ENCODE peak calls at places on chromosomes 6 and 20, in ten cellular contexts. M, C, U, W, E, A, V, J, D and K are unnamed samples.

GRCh38 chr6:71410164-71410566 is 121.6 kb downstream of the OGFRL1 start:
- DNase-seq in M (no peak), C (no peak), U (no peak), W (no peak), E (no peak), A (no peak), V (no peak), J (no peak), D (no peak), K (no peak)

GRCh38 chr6:11650711-11651110 is 113.2 kb downstream of the TMEM170B start:
- DNase-seq in M (no peak), C (no peak), U (no peak), W (no peak), E (no peak), A (no peak), V (no peak), J (no peak), D (no peak), K (no peak)

GRCh38 chr20:57211949-57212889 is 54.2 kb downstream of the BMP7 start:
- DNase-seq in M (peak), C (peak), U (peak), W (peak), E (peak), A (peak), V (peak), J (peak), D (peak), K (no peak)

GRCh38 chr6:33926451-33926850 is 122.6 kb upstream of the MLN start:
- DNase-seq in M (no peak), C (no peak), U (no peak), W (peak), E (no peak), A (peak), V (no peak), J (peak), D (no peak), K (peak)

GRCh38 chr6:77715588-77715987 is 62.7 kb downstream of the MEI4 start:
- DNase-seq in M (no peak), C (no peak), U (no peak), W (no peak), E (no peak), A (no peak), V (no peak), J (no peak), D (no peak), K (no peak)

GRCh38 chr6:46419576-46420002 is 71.7 kb downstream of the RCAN2 start:
- DNase-seq in M (peak), C (peak), U (peak), W (peak), E (peak), A (peak), V (no peak), J (peak), D (peak), K (peak)

GRCh38 chr20:641516-641913 is 11.5 kb downstream of the SRXN1 start:
- DNase-seq in M (no peak), C (no peak), U (no peak), W (no peak), E (peak), A (no peak), V (no peak), J (peak), D (no peak), K (no peak)

GRCh38 chr6:112282217-112282616 is 27.9 kb upstream of the LAMA4 start:
- DNase-seq in M (peak), C (no peak), U (peak), W (peak), E (no peak), A (no peak), V (no peak), J (no peak), D (no peak), K (no peak)

GRCh38 chr6:112195166-112195565 is 59.2 kb downstream of the LAMA4 start:
- DNase-seq in M (no peak), C (no peak), U (no peak), W (no peak), E (no peak), A (no peak), V (no peak), J (no peak), D (no peak), K (no peak)

GRCh38 chr6:131761061-131761761 is 46.6 kb upstream of the ENPP1 start:
- DNase-seq in M (no peak), C (no peak), U (no peak), W (peak), E (no peak), A (no peak), V (no peak), J (no peak), D (no peak), K (no peak)

GRCh38 chr6:14149053-14149746 is 31.6 kb downstream of the CD83 start:
- DNase-seq in M (no peak), C (no peak), U (no peak), W (no peak), E (no peak), A (no peak), V (no peak), J (no peak), D (no peak), K (no peak)

GRCh38 chr6:11806561-11807317 is 28.1 kb upstream of the ADTRP start:
- DNase-seq in M (no peak), C (no peak), U (no peak), W (no peak), E (no peak), A (no peak), V (no peak), J (no peak), D (no peak), K (no peak)

GRCh38 chr6:41277644-41278043 is 8.8 kb downstream of the TREM1 start:
- DNase-seq in M (no peak), C (no peak), U (no peak), W (no peak), E (no peak), A (no peak), V (no peak), J (no peak), D (no peak), K (no peak)

GRCh38 chr6:21987501-21987957 is 309.3 kb downstream of the PRL start:
- DNase-seq in M (peak), C (peak), U (peak), W (peak), E (peak), A (peak), V (peak), J (no peak), D (peak), K (no peak)

GRCh38 chr20:60078351-60079250 is 120.4 kb downstream of the CDH26 start:
- DNase-seq in M (no peak), C (no peak), U (peak), W (no peak), E (no peak), A (no peak), V (peak), J (no peak), D (no peak), K (no peak)

GRCh38 chr6:42704937-42705374 is 17.4 kb downstream of the PRPH2 start:
- DNase-seq in M (no peak), C (peak), U (no peak), W (no peak), E (no peak), A (no peak), V (no peak), J (no peak), D (no peak), K (no peak)

GRCh38 chr6:112331306-112331705 is 15.8 kb upstream of the RFPL4B start:
- DNase-seq in M (no peak), C (no peak), U (no peak), W (no peak), E (no peak), A (no peak), V (no peak), J (no peak), D (no peak), K (no peak)

GRCh38 chr6:15253107-15254073 is 7.5 kb downstream of the JARID2 start:
- DNase-seq in M (no peak), C (no peak), U (no peak), W (no peak), E (no peak), A (no peak), V (no peak), J (no peak), D (no peak), K (no peak)

GRCh38 chr6:148905111-148905870 is 158.5 kb downstream of the UST start:
- DNase-seq in M (no peak), C (no peak), U (no peak), W (no peak), E (no peak), A (no peak), V (no peak), J (no peak), D (no peak), K (no peak)

GRCh38 chr6:40545954-40546353 is 41.2 kb downstream of the LRFN2 start:
- DNase-seq in M (no peak), C (no peak), U (peak), W (no peak), E (no peak), A (no peak), V (no peak), J (no peak), D (no peak), K (no peak)

GRCh38 chr6:3165631-3166534 is 8.5 kb upstream of the TUBB2A start:
- DNase-seq in M (no peak), C (no peak), U (no peak), W (no peak), E (peak), A (no peak), V (no peak), J (no peak), D (no peak), K (peak)

GRCh38 chr6:117371492-117371891 is 54.2 kb downstream of the ROS1 start:
- DNase-seq in M (no peak), C (no peak), U (no peak), W (no peak), E (no peak), A (no peak), V (no peak), J (no peak), D (no peak), K (no peak)

GRCh38 chr6:22071655-22072054 is 225.2 kb downstream of the PRL start:
- DNase-seq in M (peak), C (peak), U (peak), W (peak), E (no peak), A (no peak), V (no peak), J (no peak), D (peak), K (no peak)

GRCh38 chr20:51335329-51335841 is 207.1 kb downstream of the NFATC2 start:
- DNase-seq in M (no peak), C (no peak), U (no peak), W (peak), E (no peak), A (no peak), V (no peak), J (peak), D (no peak), K (no peak)

GRCh38 chr6:157944983-157945931 is 36.4 kb upstream of the SYNJ2 start:
- DNase-seq in M (no peak), C (no peak), U (no peak), W (no peak), E (no peak), A (no peak), V (no peak), J (no peak), D (no peak), K (no peak)

GRCh38 chr6:107574856-107575255 is 84.9 kb downstream of the SOBP start:
- DNase-seq in M (no peak), C (no peak), U (no peak), W (no peak), E (no peak), A (no peak), V (no peak), J (no peak), D (no peak), K (no peak)

GRCh38 chr20:24662286-24662685 is 192.9 kb downstream of the SYNDIG1 start:
- DNase-seq in M (no peak), C (no peak), U (no peak), W (no peak), E (no peak), A (no peak), V (no peak), J (no peak), D (no peak), K (no peak)

DNA sequence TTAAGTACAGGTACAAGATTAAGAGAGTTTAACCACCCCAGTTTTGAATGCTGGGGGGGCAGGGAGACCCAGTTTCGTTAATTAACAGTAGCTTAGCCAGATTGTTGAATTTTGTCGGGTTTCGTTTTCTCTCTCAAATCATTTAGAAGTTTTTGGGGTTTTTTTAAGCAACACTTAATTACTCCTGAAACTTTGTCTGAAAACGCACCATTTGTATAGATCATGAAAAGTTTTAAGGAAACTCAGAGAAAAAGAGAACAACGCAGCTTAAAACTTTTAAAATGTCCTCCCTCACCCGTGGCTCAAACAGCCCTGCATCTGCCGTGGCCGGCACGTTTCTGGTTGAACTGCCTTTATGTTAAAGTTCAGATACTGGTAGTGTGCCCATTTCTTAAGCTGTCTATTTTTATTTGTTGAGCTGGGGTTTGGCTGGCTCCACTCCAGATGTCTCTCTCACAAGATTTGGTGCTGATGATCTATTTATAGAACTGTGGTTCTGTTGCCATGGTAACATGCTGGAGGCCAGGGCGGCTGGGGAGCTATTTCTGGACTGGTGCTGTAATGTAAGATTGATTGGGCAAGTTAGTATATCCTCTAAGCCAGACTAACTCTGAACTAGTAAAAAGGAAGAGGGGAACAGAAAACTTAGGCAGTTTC is 55.1 kb downstream of the GNAS start:
- DNase-seq in M (peak), C (peak), U (peak), W (peak), E (peak), A (no peak), V (peak), J (no peak), D (peak), K (peak)
- TF ChIP-seq POLR2A in M (no peak), C (peak), U (no peak), W (no peak), E (no peak), A (no peak), V (no peak), J (no peak), D (peak), K (no peak)

GRCh38 chr20:49766979-49767419 is 45.6 kb upstream of the SLC9A8 start:
- DNase-seq in M (no peak), C (no peak), U (no peak), W (no peak), E (no peak), A (no peak), V (no peak), J (no peak), D (peak), K (no peak)

GRCh38 chr20:49765846-49766541 is 46.6 kb upstream of the SLC9A8 start:
- DNase-seq in M (no peak), C (no peak), U (no peak), W (no peak), E (no peak), A (no peak), V (no peak), J (no peak), D (no peak), K (no peak)

GRCh38 chr20:49762940-49763766 is 49.5 kb upstream of the B4GALT5 start:
- DNase-seq in M (no peak), C (no peak), U (no peak), W (no peak), E (no peak), A (no peak), V (no peak), J (no peak), D (no peak), K (no peak)

GRCh38 chr20:49768204-49769124 is 44.2 kb upstream of the SLC9A8 start:
- DNase-seq in M (peak), C (peak), U (peak), W (peak), E (peak), A (no peak), V (peak), J (peak), D (peak), K (no peak)

DNA sequence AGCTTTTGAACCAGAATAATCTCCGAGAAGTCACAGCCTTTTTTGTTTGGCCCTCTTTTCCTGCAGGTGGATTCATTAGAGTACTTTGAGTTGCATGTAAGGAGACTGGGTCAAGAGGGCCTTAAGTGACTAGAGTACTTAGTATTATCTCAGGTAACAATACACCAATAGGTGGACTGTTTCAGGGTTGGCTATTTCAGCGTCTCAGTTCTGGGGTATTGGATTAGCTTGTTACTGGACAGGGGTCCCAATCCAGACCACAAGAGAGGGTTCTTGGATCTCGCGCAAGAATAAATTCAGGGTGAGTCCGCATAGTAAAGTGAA is 47.3 kb upstream of the SLC9A8 start:
- DNase-seq in M (no peak), C (no peak), U (no peak), W (no peak), E (no peak), A (no peak), V (no peak), J (no peak), D (no peak), K (no peak)
- TF ChIP-seq POLR2A in M (no peak), C (no peak), U (no peak), W (no peak), E (no peak), A (no peak), V (no peak), J (no peak), D (no peak), K (no peak)

DNA sequence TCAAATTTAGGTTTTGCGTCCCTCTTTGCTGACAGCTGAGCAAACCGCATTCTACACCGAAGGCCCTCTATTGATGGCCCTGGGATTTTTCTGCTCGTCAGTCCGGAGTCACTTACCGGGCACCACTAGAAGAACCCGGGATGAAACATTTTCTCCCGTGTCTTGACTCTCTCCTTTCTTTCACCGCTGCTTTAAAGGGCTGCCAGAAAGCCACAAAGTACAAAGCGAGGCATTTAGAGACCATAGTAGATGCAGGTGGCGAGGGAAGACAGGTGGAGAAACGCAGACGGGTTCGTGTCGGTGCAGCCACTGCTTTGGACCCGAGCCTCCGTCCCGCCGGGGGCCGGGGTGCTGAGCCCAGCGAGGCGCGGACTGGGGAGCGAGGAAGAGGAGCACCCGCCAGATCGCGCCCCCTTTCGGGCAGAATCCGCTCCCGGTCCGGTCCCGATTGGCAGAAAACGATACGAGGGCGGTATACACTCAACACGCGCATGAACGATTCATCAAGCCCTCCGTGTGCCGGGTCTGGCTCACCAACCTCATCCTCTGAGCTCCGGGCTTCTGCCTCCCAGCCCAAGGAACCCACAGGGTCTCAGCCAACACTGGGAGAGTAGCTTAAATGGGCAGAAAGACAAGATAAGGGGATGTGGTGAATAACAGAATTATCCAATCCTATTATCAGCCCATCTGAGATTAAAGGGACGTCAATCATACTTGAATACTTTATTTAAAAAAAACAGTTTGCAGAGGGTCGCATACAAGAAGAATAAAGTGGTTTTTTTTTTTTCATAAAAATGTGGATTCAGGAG is 84.9 kb downstream of the TRIM27 start:
- DNase-seq in M (peak), C (peak), U (peak), W (peak), E (peak), A (peak), V (peak), J (peak), D (peak), K (peak)
- TF ChIP-seq POLR2A in M (no peak), C (no peak), U (no peak), W (no peak), E (no peak), A (peak), V (no peak), J (no peak), D (no peak), K (peak)

DNA sequence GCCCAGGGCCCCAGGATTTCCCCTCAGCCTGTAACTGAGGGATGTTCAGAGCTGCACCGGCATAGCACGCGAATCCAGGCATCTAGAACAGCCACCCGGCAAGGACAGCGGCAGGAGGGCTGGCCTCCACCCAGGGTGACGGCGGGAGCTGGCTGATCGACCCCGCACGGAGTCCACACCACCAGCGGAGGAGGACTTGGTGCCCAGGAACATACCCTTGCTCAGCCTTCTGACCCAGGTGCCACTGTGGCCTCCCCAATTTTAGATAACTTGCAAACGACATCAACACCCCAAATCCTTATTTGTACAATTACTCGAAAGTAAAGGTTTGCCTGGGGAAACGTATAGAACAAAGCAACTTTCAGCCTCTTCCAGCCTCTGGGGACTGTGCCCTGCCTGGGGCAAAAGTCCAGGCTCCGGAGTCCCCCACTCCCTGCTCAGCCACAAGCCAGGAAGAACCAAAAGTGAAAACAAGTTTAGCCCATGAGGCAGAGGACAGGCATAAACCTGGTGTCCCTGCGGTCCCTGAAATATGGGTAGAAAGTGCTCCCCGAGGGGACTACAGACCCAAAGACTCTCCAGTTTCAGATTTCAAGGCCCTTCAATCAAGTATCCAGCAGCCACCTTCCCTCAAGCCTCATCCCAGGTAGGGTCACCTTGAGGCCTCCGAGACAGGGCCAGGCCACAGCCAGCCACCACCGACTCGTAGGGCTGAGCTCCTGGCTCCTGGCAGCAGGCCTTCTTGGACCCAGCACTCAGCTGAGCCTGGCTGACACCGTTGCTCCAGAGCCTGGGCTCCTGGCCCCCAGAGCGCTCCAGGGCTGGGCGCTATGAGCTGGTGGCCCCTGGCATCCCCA is 3.2 kb downstream of the GATA5 start:
- DNase-seq in M (no peak), C (no peak), U (no peak), W (no peak), E (peak), A (no peak), V (no peak), J (no peak), D (no peak), K (no peak)
- TF ChIP-seq POLR2A in M (no peak), C (no peak), U (no peak), W (no peak), E (no peak), A (no peak), V (no peak), J (no peak), D (no peak), K (no peak)

GRCh38 chr6:7911345-7911725 is 747 bp upstream of the TXNDC5 start:
- DNase-seq in M (no peak), C (no peak), U (no peak), W (no peak), E (no peak), A (no peak), V (no peak), J (no peak), D (no peak), K (no peak)
- TF ChIP-seq POLR2A in M (no peak), C (no peak), U (no peak), W (no peak), E (no peak), A (no peak), V (no peak), J (no peak), D (no peak), K (no peak)